ENCODE peak calls at places on chromosomes 13 and 19, in seven cellular contexts. One of them, this sample, is unnamed. For H3K36me3, the result is how much of the 10 kb centered on the place peaks cover.

GRCh38 chr13:40148742-40149141 is 493.3 kb downstream of the COG6 start:
- DNase-seq in neuronal stem cell: no peak
- DNase-seq in tibial nerve: no peak
- DNase-seq in uterus: no peak
- DNase-seq in neural progenitor cell: no peak
- DNase-seq in psoas muscle: no peak
- DNase-seq in IMR-90: no peak
- DNase-seq in this sample: no peak

GRCh38 chr13:103140001-103140671 is 73.9 kb upstream of the SLC10A2 start:
- DNase-seq in neural progenitor cell: peak
- DNase-seq in psoas muscle: no peak
- DNase-seq in tibial nerve: peak
- DNase-seq in IMR-90: no peak
- DNase-seq in neuronal stem cell: no peak
- DNase-seq in uterus: no peak
- DNase-seq in this sample: peak

GRCh38 chr19:5406816-5407215 is 48.4 kb upstream of the ZNRF4 start:
- DNase-seq in psoas muscle: no peak
- DNase-seq in uterus: no peak
- DNase-seq in neuronal stem cell: no peak
- DNase-seq in tibial nerve: no peak
- DNase-seq in IMR-90: no peak
- DNase-seq in neural progenitor cell: no peak
- DNase-seq in this sample: no peak

GRCh38 chr13:73914119-73914518 is 220.1 kb downstream of the KLF12 start:
- DNase-seq in neural progenitor cell: no peak
- DNase-seq in IMR-90: no peak
- DNase-seq in uterus: no peak
- DNase-seq in psoas muscle: no peak
- DNase-seq in neuronal stem cell: no peak
- DNase-seq in tibial nerve: no peak
- DNase-seq in this sample: no peak

GRCh38 chr19:4338441-4339350 is at the start of gene STAP2:
- DNase-seq in tibial nerve: no peak
- DNase-seq in psoas muscle: no peak
- DNase-seq in IMR-90: no peak
- DNase-seq in neuronal stem cell: no peak
- DNase-seq in neural progenitor cell: peak
- DNase-seq in uterus: no peak
- DNase-seq in this sample: no peak

GRCh38 chr19:46945668-46946067 is 74.0 kb upstream of the NPAS1 start:
- DNase-seq in neural progenitor cell: no peak
- DNase-seq in neuronal stem cell: no peak
- DNase-seq in IMR-90: no peak
- DNase-seq in uterus: no peak
- DNase-seq in tibial nerve: no peak
- DNase-seq in psoas muscle: no peak
- DNase-seq in this sample: no peak

GRCh38 chr19:35555301-35556005 is 8.0 kb downstream of the ATP4A start:
- DNase-seq in tibial nerve: no peak
- DNase-seq in IMR-90: peak
- DNase-seq in uterus: no peak
- DNase-seq in psoas muscle: no peak
- DNase-seq in neuronal stem cell: peak
- DNase-seq in neural progenitor cell: peak
- DNase-seq in this sample: peak

GRCh38 chr13:39038569-39038898 is 278 bp downstream of the NHLRC3 start:
- DNase-seq in neural progenitor cell: no peak
- DNase-seq in tibial nerve: no peak
- DNase-seq in uterus: no peak
- DNase-seq in psoas muscle: no peak
- DNase-seq in neuronal stem cell: no peak
- DNase-seq in IMR-90: no peak
- DNase-seq in this sample: no peak

GRCh38 chr13:75393839-75394238 is 88.1 kb downstream of the TBC1D4 start:
- DNase-seq in uterus: no peak
- DNase-seq in tibial nerve: no peak
- DNase-seq in IMR-90: peak
- DNase-seq in neuronal stem cell: no peak
- DNase-seq in neural progenitor cell: no peak
- DNase-seq in psoas muscle: no peak
- DNase-seq in this sample: no peak

GRCh38 chr13:44921931-44922758 is 67.1 kb downstream of the NUFIP1 start:
- DNase-seq in IMR-90: peak
- DNase-seq in uterus: peak
- DNase-seq in psoas muscle: peak
- DNase-seq in neuronal stem cell: no peak
- DNase-seq in neural progenitor cell: no peak
- DNase-seq in tibial nerve: peak
- DNase-seq in this sample: no peak

GRCh38 chr13:52061587-52061986 is 37.1 kb downstream of the UTP14C start:
- DNase-seq in tibial nerve: no peak
- DNase-seq in neuronal stem cell: no peak
- DNase-seq in neural progenitor cell: no peak
- DNase-seq in uterus: no peak
- DNase-seq in IMR-90: no peak
- DNase-seq in psoas muscle: no peak
- DNase-seq in this sample: no peak

GRCh38 chr19:27775395-27775794 is 1437.6 kb downstream of the UQCRFS1 start:
- DNase-seq in tibial nerve: no peak
- DNase-seq in psoas muscle: no peak
- DNase-seq in IMR-90: no peak
- DNase-seq in uterus: no peak
- DNase-seq in neural progenitor cell: no peak
- DNase-seq in neuronal stem cell: no peak
- DNase-seq in this sample: no peak

GRCh38 chr19:32651729-32652140 is 23.2 kb downstream of the ANKRD27 start:
- DNase-seq in psoas muscle: no peak
- DNase-seq in tibial nerve: no peak
- DNase-seq in neuronal stem cell: peak
- DNase-seq in IMR-90: peak
- DNase-seq in neural progenitor cell: peak
- DNase-seq in uterus: no peak
- DNase-seq in this sample: no peak

GRCh38 chr19:12494260-12494860 is 9.7 kb upstream of the ZNF709 start:
- DNase-seq in tibial nerve: no peak
- DNase-seq in IMR-90: no peak
- DNase-seq in neural progenitor cell: no peak
- DNase-seq in uterus: no peak
- DNase-seq in psoas muscle: no peak
- DNase-seq in neuronal stem cell: no peak
- DNase-seq in this sample: no peak

GRCh38 chr13:30147380-30147779 is 160.0 kb downstream of the KATNAL1 start:
- DNase-seq in uterus: no peak
- DNase-seq in psoas muscle: no peak
- DNase-seq in neural progenitor cell: no peak
- DNase-seq in tibial nerve: no peak
- DNase-seq in IMR-90: no peak
- DNase-seq in neuronal stem cell: no peak
- DNase-seq in this sample: no peak

GRCh38 chr13:93004919-93005318 is 221.7 kb upstream of the GPC6 start:
- DNase-seq in IMR-90: peak
- DNase-seq in neural progenitor cell: peak
- DNase-seq in neuronal stem cell: no peak
- DNase-seq in uterus: no peak
- DNase-seq in tibial nerve: no peak
- DNase-seq in psoas muscle: no peak
- DNase-seq in this sample: peak

GRCh38 chr19:50798943-50799851 is 9.0 kb downstream of the ACP4 start:
- DNase-seq in uterus: no peak
- DNase-seq in neural progenitor cell: no peak
- DNase-seq in tibial nerve: no peak
- DNase-seq in psoas muscle: no peak
- DNase-seq in neuronal stem cell: no peak
- DNase-seq in IMR-90: no peak
- DNase-seq in this sample: no peak

GRCh38 chr13:22110368-22110767 is 439.5 kb downstream of the FGF9 start:
- DNase-seq in neural progenitor cell: no peak
- DNase-seq in neuronal stem cell: no peak
- DNase-seq in psoas muscle: peak
- DNase-seq in IMR-90: no peak
- DNase-seq in uterus: no peak
- DNase-seq in tibial nerve: no peak
- DNase-seq in this sample: no peak

GRCh38 chr13:88726075-88726474 is 1054.9 kb downstream of the SLITRK5 start:
- DNase-seq in neural progenitor cell: no peak
- DNase-seq in uterus: no peak
- DNase-seq in tibial nerve: no peak
- DNase-seq in neuronal stem cell: no peak
- DNase-seq in psoas muscle: no peak
- DNase-seq in IMR-90: no peak
- DNase-seq in this sample: no peak

GRCh38 chr13:21405309-21405708 is 53.8 kb downstream of the ZDHHC20 start:
- DNase-seq in psoas muscle: no peak
- DNase-seq in uterus: no peak
- DNase-seq in neuronal stem cell: no peak
- DNase-seq in IMR-90: no peak
- DNase-seq in tibial nerve: no peak
- DNase-seq in neural progenitor cell: no peak
- DNase-seq in this sample: no peak

GRCh38 chr19:10968527-10969081 is 7.8 kb downstream of the SMARCA4 start:
- DNase-seq in uterus: no peak
- DNase-seq in psoas muscle: no peak
- DNase-seq in IMR-90: no peak
- DNase-seq in neuronal stem cell: no peak
- DNase-seq in tibial nerve: no peak
- DNase-seq in neural progenitor cell: no peak
- DNase-seq in this sample: no peak

GRCh38 chr13:24662195-24663088 is 17.8 kb upstream of the ATP12A start:
- DNase-seq in neuronal stem cell: no peak
- DNase-seq in neural progenitor cell: no peak
- DNase-seq in tibial nerve: no peak
- DNase-seq in uterus: no peak
- DNase-seq in psoas muscle: no peak
- DNase-seq in IMR-90: no peak
- DNase-seq in this sample: no peak

GRCh38 chr19:55585658-55586339 is 5.2 kb upstream of the ZNF579 start:
- DNase-seq in neural progenitor cell: peak
- DNase-seq in IMR-90: peak
- DNase-seq in tibial nerve: no peak
- DNase-seq in uterus: peak
- DNase-seq in psoas muscle: peak
- DNase-seq in neuronal stem cell: peak
- DNase-seq in this sample: peak

GRCh38 chr19:17572640-17573039 is 17.2 kb downstream of the COLGALT1 start:
- DNase-seq in tibial nerve: no peak
- DNase-seq in neural progenitor cell: no peak
- DNase-seq in psoas muscle: no peak
- DNase-seq in uterus: no peak
- DNase-seq in neuronal stem cell: no peak
- DNase-seq in IMR-90: no peak
- DNase-seq in this sample: no peak
- H3K36me3 ChIP-seq in tibial nerve: under half
- H3K36me3 ChIP-seq in neural progenitor cell: under half
- H3K36me3 ChIP-seq in psoas muscle: under half
- H3K36me3 ChIP-seq in uterus: under half
- H3K36me3 ChIP-seq in neuronal stem cell: under half
- H3K36me3 ChIP-seq in IMR-90: under half
- H3K36me3 ChIP-seq in this sample: half or more

GRCh38 chr19:15727724-15728123 is at the start of gene OR10H2:
- DNase-seq in uterus: no peak
- DNase-seq in neural progenitor cell: no peak
- DNase-seq in neuronal stem cell: no peak
- DNase-seq in tibial nerve: no peak
- DNase-seq in IMR-90: no peak
- DNase-seq in psoas muscle: no peak
- DNase-seq in this sample: no peak
- H3K36me3 ChIP-seq in uterus: under half
- H3K36me3 ChIP-seq in neural progenitor cell: under half
- H3K36me3 ChIP-seq in neuronal stem cell: under half
- H3K36me3 ChIP-seq in tibial nerve: under half
- H3K36me3 ChIP-seq in IMR-90: under half
- H3K36me3 ChIP-seq in psoas muscle: under half
- H3K36me3 ChIP-seq in this sample: under half

GRCh38 chr19:13909430-13909829 is 3.4 kb downstream of the CC2D1A start:
- DNase-seq in tibial nerve: no peak
- DNase-seq in uterus: no peak
- DNase-seq in neuronal stem cell: no peak
- DNase-seq in IMR-90: no peak
- DNase-seq in neural progenitor cell: no peak
- DNase-seq in psoas muscle: no peak
- DNase-seq in this sample: no peak

GRCh38 chr19:13917888-13918406 is 11.9 kb downstream of the CC2D1A start:
- DNase-seq in neural progenitor cell: no peak
- DNase-seq in uterus: no peak
- DNase-seq in neuronal stem cell: no peak
- DNase-seq in IMR-90: no peak
- DNase-seq in tibial nerve: no peak
- DNase-seq in psoas muscle: no peak
- DNase-seq in this sample: no peak

GRCh38 chr19:13913352-13913751 is 7.4 kb downstream of the CC2D1A start:
- DNase-seq in uterus: no peak
- DNase-seq in neuronal stem cell: no peak
- DNase-seq in psoas muscle: no peak
- DNase-seq in IMR-90: no peak
- DNase-seq in neural progenitor cell: no peak
- DNase-seq in tibial nerve: no peak
- DNase-seq in this sample: no peak

GRCh38 chr19:13918726-13919411 is 12.9 kb downstream of the CC2D1A start:
- DNase-seq in neural progenitor cell: no peak
- DNase-seq in psoas muscle: no peak
- DNase-seq in uterus: no peak
- DNase-seq in neuronal stem cell: no peak
- DNase-seq in tibial nerve: no peak
- DNase-seq in IMR-90: no peak
- DNase-seq in this sample: no peak

DNA sequence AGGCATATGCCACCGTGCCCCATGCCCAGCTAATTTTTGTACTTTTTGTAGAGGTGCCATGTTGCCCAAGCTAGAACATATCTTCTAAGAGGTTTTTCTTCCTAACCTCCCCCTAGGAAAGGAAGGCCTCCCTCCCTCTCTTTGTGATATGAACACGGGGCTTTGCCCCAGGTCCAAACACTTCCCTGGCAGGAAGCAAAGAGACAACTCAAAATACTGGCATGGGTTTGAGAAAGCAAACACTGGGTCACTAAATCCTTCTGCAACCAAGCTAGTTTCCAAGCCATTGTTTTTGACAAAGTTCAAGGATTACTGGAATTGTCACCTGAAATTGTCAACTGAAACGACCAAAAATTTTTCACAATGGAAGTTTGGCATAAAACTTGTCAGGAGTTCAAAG is 8.8 kb downstream of the CC2D1A start:
- DNase-seq in uterus: no peak
- DNase-seq in neuronal stem cell: no peak
- DNase-seq in IMR-90: no peak
- DNase-seq in neural progenitor cell: no peak
- DNase-seq in tibial nerve: no peak
- DNase-seq in psoas muscle: no peak
- DNase-seq in this sample: no peak
- H3K36me3 ChIP-seq in uterus: under half
- H3K36me3 ChIP-seq in neuronal stem cell: under half
- H3K36me3 ChIP-seq in IMR-90: under half
- H3K36me3 ChIP-seq in neural progenitor cell: under half
- H3K36me3 ChIP-seq in tibial nerve: under half
- H3K36me3 ChIP-seq in psoas muscle: under half
- H3K36me3 ChIP-seq in this sample: half or more

DNA sequence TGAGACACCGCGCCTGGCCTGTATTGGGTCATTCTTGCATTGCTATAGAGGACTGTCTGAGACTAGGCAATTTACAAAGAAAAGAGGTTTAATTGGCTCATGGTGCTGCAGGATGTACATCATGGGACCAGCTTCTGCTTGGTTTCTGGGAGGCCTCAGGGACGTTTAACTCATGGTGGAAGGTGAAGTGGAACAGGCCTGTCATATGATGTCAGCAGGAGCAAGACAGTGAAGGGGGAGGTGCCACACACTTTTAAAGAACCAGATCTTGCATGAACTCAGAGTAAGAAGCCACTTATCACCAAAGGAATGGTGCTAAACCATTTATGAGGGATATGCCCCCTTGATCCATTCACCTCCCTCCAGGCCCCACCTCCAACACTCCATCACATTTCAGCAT is 18.7 kb downstream of the CARD8 start:
- DNase-seq in neural progenitor cell: no peak
- DNase-seq in IMR-90: no peak
- DNase-seq in tibial nerve: no peak
- DNase-seq in uterus: no peak
- DNase-seq in psoas muscle: no peak
- DNase-seq in neuronal stem cell: no peak
- DNase-seq in this sample: no peak
- H3K36me3 ChIP-seq in neural progenitor cell: under half
- H3K36me3 ChIP-seq in IMR-90: under half
- H3K36me3 ChIP-seq in tibial nerve: under half
- H3K36me3 ChIP-seq in uterus: under half
- H3K36me3 ChIP-seq in psoas muscle: under half
- H3K36me3 ChIP-seq in neuronal stem cell: under half
- H3K36me3 ChIP-seq in this sample: under half

This sample was measured in HAP-1.